ENCODE peak calls at places on chromosomes 12 and 14, in seven cellular contexts. M is trophoblast cell, E is IMR-90, H is H9, V is mesenchymal stem cell, W is mesendoderm, P is H1. L is an unnamed sample.

GRCh38 chr14:100849432-100849831 is 23.5 kb downstream of the MEG3 start:
- DNase-seq in M (no peak), E (peak), H (no peak), V (peak), W (no peak), P (no peak), L (no peak)

GRCh38 chr12:47079894-47080724 is at the start of gene AMIGO2:
- DNase-seq in M (peak), E (peak), H (peak), V (peak), W (peak), P (peak), L (peak)

GRCh38 chr12:76318773-76319594 is 29.2 kb downstream of the BBS10 start:
- DNase-seq in M (peak), E (no peak), H (no peak), V (no peak), W (no peak), P (no peak), L (no peak)

GRCh38 chr12:21774358-21775129 is at the start of gene KCNJ8:
- DNase-seq in M (no peak), E (peak), H (peak), V (peak), W (peak), P (peak), L (peak)

GRCh38 chr12:12474471-12474928 is 88.2 kb downstream of the DUSP16 start:
- DNase-seq in M (no peak), E (no peak), H (no peak), V (no peak), W (no peak), P (peak), L (no peak)

GRCh38 chr14:88866305-88866704 is 41.9 kb downstream of the TTC8 start:
- DNase-seq in M (peak), E (peak), H (no peak), V (peak), W (peak), P (no peak), L (peak)

GRCh38 chr12:124939428-124940142 is 25.1 kb upstream of the UBC start:
- DNase-seq in M (peak), E (peak), H (peak), V (peak), W (peak), P (peak), L (peak)

GRCh38 chr14:53168786-53169185 is 15.7 kb upstream of the DDHD1 start:
- DNase-seq in M (peak), E (no peak), H (no peak), V (no peak), W (no peak), P (no peak), L (no peak)

GRCh38 chr12:52004042-52004648 is 2.6 kb upstream of the TAMALIN start:
- DNase-seq in M (peak), E (peak), H (peak), V (peak), W (peak), P (peak), L (no peak)

GRCh38 chr12:56158926-56159461 is 835 bp downstream of the MYL6 start:
- DNase-seq in M (peak), E (peak), H (peak), V (peak), W (peak), P (peak), L (peak)

GRCh38 chr12:52091869-52092268 is 12.4 kb downstream of the SMIM41 start:
- DNase-seq in M (peak), E (no peak), H (no peak), V (no peak), W (no peak), P (no peak), L (no peak)

GRCh38 chr14:77375164-77375950 is 1.5 kb downstream of the TMED8 start:
- DNase-seq in M (no peak), E (no peak), H (no peak), V (no peak), W (no peak), P (no peak), L (no peak)

GRCh38 chr14:88914956-88915355 is 90.5 kb downstream of the TTC8 start:
- DNase-seq in M (no peak), E (no peak), H (no peak), V (no peak), W (no peak), P (no peak), L (no peak)

GRCh38 chr14:99568567-99569560 is 35.1 kb downstream of the CCDC85C start:
- DNase-seq in M (no peak), E (peak), H (no peak), V (peak), W (no peak), P (no peak), L (no peak)

GRCh38 chr14:35695647-35696046 is 113.4 kb downstream of the RALGAPA1 start:
- DNase-seq in M (peak), E (peak), H (no peak), V (no peak), W (no peak), P (no peak), L (no peak)

GRCh38 chr12:118034429-118035193 is 18.1 kb downstream of the RFC5 start:
- DNase-seq in M (peak), E (peak), H (peak), V (peak), W (peak), P (no peak), L (no peak)

GRCh38 chr14:61537567-61538463 is 157.5 kb upstream of the HIF1A start:
- DNase-seq in M (peak), E (peak), H (peak), V (peak), W (peak), P (no peak), L (no peak)

GRCh38 chr12:2283910-2284309 is 231.1 kb downstream of the CACNA1C start:
- DNase-seq in M (no peak), E (peak), H (no peak), V (peak), W (no peak), P (no peak), L (no peak)

GRCh38 chr14:102781063-102781462 is 3.8 kb downstream of the TRAF3 start:
- DNase-seq in M (no peak), E (no peak), H (no peak), V (no peak), W (no peak), P (no peak), L (no peak)

GRCh38 chr14:59829469-59829868 is 41.1 kb downstream of the RTN1 start:
- DNase-seq in M (no peak), E (no peak), H (no peak), V (no peak), W (no peak), P (no peak), L (no peak)

GRCh38 chr14:51327376-51327775 is 87.3 kb downstream of the TMX1 start:
- DNase-seq in M (peak), E (peak), H (no peak), V (peak), W (no peak), P (no peak), L (no peak)

GRCh38 chr12:14257734-14258467 is 107.6 kb upstream of the ATF7IP start:
- DNase-seq in M (peak), E (peak), H (peak), V (peak), W (peak), P (peak), L (peak)

GRCh38 chr14:101075025-101075800 is 171.7 kb upstream of the RTL1 start:
- DNase-seq in M (no peak), E (no peak), H (no peak), V (no peak), W (no peak), P (no peak), L (no peak)

GRCh38 chr14:20314026-20314425 is 8.3 kb upstream of the TTC5 start:
- DNase-seq in M (no peak), E (no peak), H (no peak), V (no peak), W (no peak), P (no peak), L (no peak)

GRCh38 chr12:96636895-96637294 is 147.5 kb downstream of the CFAP54 start:
- DNase-seq in M (no peak), E (no peak), H (no peak), V (no peak), W (no peak), P (no peak), L (no peak)

GRCh38 chr12:3882896-3883564 is 9.8 kb upstream of the PARP11 start:
- DNase-seq in M (no peak), E (peak), H (no peak), V (peak), W (peak), P (no peak), L (no peak)

GRCh38 chr14:36747411-36748184 is 85.9 kb downstream of the PAX9 start:
- DNase-seq in M (peak), E (no peak), H (no peak), V (peak), W (peak), P (no peak), L (no peak)

GRCh38 chr14:75995372-75996041 is 9.9 kb downstream of the IFT43 start:
- DNase-seq in M (peak), E (peak), H (no peak), V (no peak), W (no peak), P (no peak), L (no peak)

GRCh38 chr14:103123634-103124500 is 606 bp downstream of the TNFAIP2 start:
- DNase-seq in M (peak), E (no peak), H (peak), V (peak), W (no peak), P (peak), L (no peak)

GRCh38 chr12:26286186-26286585 is 90.8 kb downstream of the SSPN start:
- DNase-seq in M (no peak), E (no peak), H (no peak), V (no peak), W (no peak), P (no peak), L (no peak)
- H4K8ac ChIP-seq in M (no peak), E (no peak), H (no peak), V (no peak), W (no peak), P (no peak), L (no peak)

DNA sequence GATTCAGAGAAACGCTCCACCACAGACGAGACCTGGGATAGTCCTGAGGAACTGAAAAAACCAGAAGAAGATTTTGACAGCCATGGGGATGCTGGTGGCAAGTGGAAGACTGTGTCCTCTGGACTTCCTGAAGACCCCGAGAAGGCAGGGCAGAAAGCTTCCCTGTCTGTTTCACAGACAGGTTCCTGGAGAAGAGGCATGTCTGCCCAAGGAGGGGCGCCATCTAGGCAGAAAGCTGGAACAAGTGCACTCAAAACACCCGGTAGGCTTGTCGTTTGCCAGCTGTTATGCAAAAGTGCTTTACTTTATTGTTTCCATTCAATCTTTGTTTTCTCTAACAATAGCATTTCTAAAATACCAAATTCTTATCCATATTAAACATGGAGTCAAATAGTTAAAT is 287.3 kb downstream of the NAV3 start:
- DNase-seq in M (no peak), E (no peak), H (peak), V (no peak), W (peak), P (no peak), L (no peak)
- H3K4ac ChIP-seq in M (no peak), E (no peak), H (no peak), V (no peak), W (no peak), P (no peak), L (no peak)

GRCh38 chr12:108357834-108358579 is 18.9 kb upstream of the CMKLR1 start:
- DNase-seq in M (peak), E (no peak), H (no peak), V (no peak), W (peak), P (no peak), L (no peak)
- H2BK120ac ChIP-seq in M (no peak), E (no peak), H (no peak), V (no peak), W (no peak), P (no peak), L (no peak)

GRCh38 chr12:79935021-79935623 is at the start of gene PPP1R12A:
- DNase-seq in M (peak), E (peak), H (peak), V (peak), W (peak), P (peak), L (peak)

GRCh38 chr12:79934309-79935020 is 432 bp downstream of the PPP1R12A start:
- DNase-seq in M (peak), E (peak), H (peak), V (peak), W (peak), P (peak), L (no peak)

GRCh38 chr12:79933043-79933442 is 1.9 kb downstream of the PPP1R12A start:
- DNase-seq in M (no peak), E (no peak), H (no peak), V (no peak), W (no peak), P (no peak), L (no peak)

GRCh38 chr12:79933580-79934264 is 1.2 kb downstream of the PPP1R12A start:
- DNase-seq in M (peak), E (peak), H (no peak), V (peak), W (peak), P (no peak), L (peak)

GRCh38 chr12:79932393-79932792 is 2.5 kb downstream of the PPP1R12A start:
- DNase-seq in M (no peak), E (no peak), H (no peak), V (no peak), W (no peak), P (no peak), L (no peak)
- H4K8ac ChIP-seq in M (no peak), E (no peak), H (no peak), V (no peak), W (no peak), P (no peak), L (no peak)

GRCh38 chr12:104623920-104624319 is 167.2 kb downstream of the CHST11 start:
- DNase-seq in M (peak), E (no peak), H (no peak), V (no peak), W (no peak), P (no peak), L (peak)

GRCh38 chr12:104622942-104623341 is 166.2 kb downstream of the CHST11 start:
- DNase-seq in M (no peak), E (no peak), H (no peak), V (peak), W (no peak), P (no peak), L (no peak)

GRCh38 chr12:104618691-104619090 is 161.9 kb downstream of the CHST11 start:
- DNase-seq in M (no peak), E (no peak), H (no peak), V (no peak), W (no peak), P (no peak), L (no peak)

GRCh38 chr12:104619305-104619704 is 162.6 kb downstream of the CHST11 start:
- DNase-seq in M (no peak), E (no peak), H (no peak), V (no peak), W (no peak), P (no peak), L (no peak)

DNA sequence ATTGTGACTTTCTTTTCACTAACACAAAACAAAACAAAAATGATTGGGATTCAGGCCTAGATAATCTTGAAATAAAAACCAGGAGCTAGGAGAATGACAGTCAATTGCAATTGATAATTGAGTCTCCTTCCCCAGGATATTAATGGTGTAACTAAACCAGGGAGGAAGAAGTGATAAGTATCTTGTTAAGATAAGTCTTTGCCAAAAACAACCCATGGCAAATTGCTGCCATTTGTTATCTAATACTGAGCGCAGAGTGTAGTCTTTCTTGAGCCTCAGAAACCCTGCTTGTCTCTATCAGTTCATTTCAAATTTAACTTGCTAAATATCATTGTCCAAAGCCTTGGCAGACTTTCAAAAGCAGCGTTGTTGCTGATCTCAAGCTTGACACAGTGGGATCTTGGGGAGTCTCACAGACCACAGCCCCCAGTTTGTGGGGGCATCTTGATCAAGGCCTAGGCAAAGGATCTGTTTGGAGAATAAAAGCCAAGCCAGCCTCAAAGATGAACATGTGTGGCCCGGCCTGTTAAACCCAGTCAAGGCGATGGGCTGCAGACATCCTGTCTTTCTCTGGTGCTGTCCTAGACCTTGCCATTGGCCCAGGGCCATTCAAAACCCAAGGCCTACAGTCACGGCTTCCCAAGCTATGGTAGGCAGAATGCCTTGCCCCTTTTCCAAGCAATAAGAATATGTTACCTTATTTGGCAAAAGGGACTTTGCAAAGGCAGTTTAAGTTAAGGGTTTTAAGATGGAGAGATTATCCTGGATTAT is 164.2 kb downstream of the CHST11 start:
- DNase-seq in M (no peak), E (no peak), H (no peak), V (no peak), W (peak), P (no peak), L (no peak)
- H3K4ac ChIP-seq in M (no peak), E (no peak), H (no peak), V (no peak), W (no peak), P (no peak), L (no peak)

GRCh38 chr12:105581420-105581819 is 250.9 kb downstream of the C12orf75 start:
- DNase-seq in M (no peak), E (no peak), H (no peak), V (no peak), W (peak), P (no peak), L (no peak)

GRCh38 chr12:105580841-105581352 is 250.4 kb downstream of the C12orf75 start:
- DNase-seq in M (no peak), E (no peak), H (no peak), V (no peak), W (peak), P (no peak), L (no peak)
- H2BK120ac ChIP-seq in M (no peak), E (no peak), H (no peak), V (no peak), W (no peak), P (no peak), L (no peak)

GRCh38 chr12:122754790-122755189 is 2.2 kb downstream of the DENR start:
- DNase-seq in M (peak), E (no peak), H (no peak), V (no peak), W (no peak), P (no peak), L (no peak)

GRCh38 chr12:122752464-122753212 is at the start of gene DENR:
- DNase-seq in M (peak), E (peak), H (peak), V (peak), W (peak), P (peak), L (peak)

GRCh38 chr12:122753213-122753571 is 568 bp downstream of the DENR start:
- DNase-seq in M (no peak), E (no peak), H (no peak), V (peak), W (no peak), P (no peak), L (no peak)

DNA sequence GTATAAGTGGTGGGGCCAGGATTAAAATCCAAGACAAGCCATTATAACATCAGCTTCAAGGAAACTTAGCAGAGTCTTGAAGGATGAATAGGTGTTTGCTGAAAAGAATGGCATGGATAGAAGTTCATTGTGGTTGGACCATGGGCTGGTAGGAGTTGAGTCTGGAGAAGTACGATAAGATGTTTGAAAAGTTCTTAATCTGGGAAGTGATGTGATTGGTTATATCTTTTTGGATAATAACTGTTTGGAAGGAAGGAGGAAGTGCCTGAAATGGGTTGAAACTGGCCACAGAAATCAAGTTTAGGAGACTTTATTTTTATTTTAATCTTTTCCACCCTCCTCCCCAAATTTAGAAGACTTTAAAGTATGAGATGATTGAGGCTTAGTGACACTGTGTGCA is 4.9 kb downstream of the DENR start:
- DNase-seq in M (no peak), E (no peak), H (no peak), V (no peak), W (no peak), P (no peak), L (no peak)
- H4K8ac ChIP-seq in M (no peak), E (no peak), H (no peak), V (no peak), W (no peak), P (no peak), L (no peak)

DNA sequence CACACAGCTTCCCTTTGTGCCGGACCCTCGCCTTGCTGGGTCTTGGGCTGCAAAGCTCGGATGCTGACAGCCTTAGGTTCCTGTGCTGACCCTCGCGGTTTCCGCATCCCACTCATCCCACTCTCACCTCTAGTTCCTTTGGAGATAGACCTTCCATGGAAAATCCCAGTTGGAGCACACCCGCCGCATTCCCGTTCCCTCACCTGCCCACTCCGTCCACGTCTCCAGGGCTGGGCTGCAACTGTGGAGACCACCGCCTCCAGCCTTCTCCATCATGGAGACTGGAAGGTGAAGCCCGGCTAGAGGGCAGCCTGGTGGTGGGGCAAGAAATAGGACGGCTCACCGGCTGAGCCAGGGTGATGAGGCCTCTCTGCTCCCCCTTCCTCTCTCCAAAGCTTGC is 14.8 kb downstream of the TMEM121 start:
- DNase-seq in M (no peak), E (no peak), H (no peak), V (no peak), W (no peak), P (no peak), L (no peak)
- H3K4ac ChIP-seq in M (no peak), E (no peak), H (no peak), V (no peak), W (no peak), P (no peak), L (no peak)